ENCODE peak calls at places on chromosomes 6 and 20, in six cellular contexts. P, H, O, F, M and Z are unnamed samples.

GRCh38 chr6:31057426-31058003 is 47.2 kb downstream of the MUC22 start:
- DNase-seq in P (no peak), H (peak), O (no peak), F (peak), M (no peak), Z (peak)

GRCh38 chr20:46212876-46213275 is 94.8 kb downstream of the CD40 start:
- DNase-seq in P (no peak), H (no peak), O (no peak), F (no peak), M (no peak), Z (no peak)

GRCh38 chr6:132300323-132300949 is 100.8 kb downstream of the MOXD1 start:
- DNase-seq in P (peak), H (peak), O (peak), F (peak), M (peak), Z (peak)

GRCh38 chr20:45114465-45115385 is at the start of gene WFDC5:
- DNase-seq in P (no peak), H (no peak), O (peak), F (no peak), M (no peak), Z (no peak)

GRCh38 chr6:106444777-106445507 is 84.4 kb downstream of the CRYBG1 start:
- DNase-seq in P (peak), H (peak), O (peak), F (peak), M (peak), Z (peak)

GRCh38 chr20:49687595-49688567 is 25.8 kb downstream of the B4GALT5 start:
- DNase-seq in P (no peak), H (peak), O (no peak), F (no peak), M (no peak), Z (no peak)

GRCh38 chr6:149723771-149724417 is 6.0 kb upstream of the LATS1 start:
- DNase-seq in P (peak), H (peak), O (no peak), F (peak), M (peak), Z (peak)

GRCh38 chr20:44637042-44637441 is 14.5 kb downstream of the ADA start:
- DNase-seq in P (no peak), H (no peak), O (no peak), F (no peak), M (no peak), Z (no peak)

GRCh38 chr6:127317275-127318128 is 25.9 kb downstream of the ECHDC1 start:
- DNase-seq in P (no peak), H (no peak), O (no peak), F (no peak), M (no peak), Z (no peak)

GRCh38 chr20:17612287-17612974 is 42.6 kb downstream of the DSTN start:
- DNase-seq in P (no peak), H (no peak), O (no peak), F (peak), M (peak), Z (no peak)

GRCh38 chr20:5864873-5865582 is 85.3 kb downstream of the TRMT6 start:
- DNase-seq in P (no peak), H (no peak), O (no peak), F (peak), M (no peak), Z (peak)

GRCh38 chr6:46490425-46491200 is 636 bp downstream of the RCAN2 start:
- DNase-seq in P (no peak), H (peak), O (no peak), F (peak), M (peak), Z (no peak)

GRCh38 chr6:108622601-108623335 is 62.1 kb downstream of the FOXO3 start:
- DNase-seq in P (no peak), H (no peak), O (no peak), F (peak), M (peak), Z (no peak)

GRCh38 chr6:118719351-118720124 is 68.1 kb upstream of the CEP85L start:
- DNase-seq in P (no peak), H (no peak), O (peak), F (no peak), M (no peak), Z (no peak)

GRCh38 chr6:26394289-26394688 is 7.8 kb upstream of the BTN3A1 start:
- DNase-seq in P (peak), H (no peak), O (no peak), F (peak), M (no peak), Z (peak)

GRCh38 chr20:3753501-3754257 is 13.9 kb downstream of the ADISSP start:
- DNase-seq in P (no peak), H (no peak), O (no peak), F (peak), M (no peak), Z (no peak)

GRCh38 chr20:15890358-15890982 is 682.8 kb downstream of the KIF16B start:
- DNase-seq in P (no peak), H (no peak), O (no peak), F (no peak), M (no peak), Z (no peak)

GRCh38 chr6:170057961-170058877 is 232.7 kb downstream of the DLL1 start:
- DNase-seq in P (no peak), H (no peak), O (no peak), F (no peak), M (no peak), Z (no peak)

GRCh38 chr6:133430530-133430929 is 189.4 kb downstream of the EYA4 start:
- DNase-seq in P (no peak), H (no peak), O (no peak), F (no peak), M (no peak), Z (no peak)

GRCh38 chr6:129345890-129346289 is 364.1 kb downstream of the ARHGAP18 start:
- DNase-seq in P (no peak), H (no peak), O (no peak), F (peak), M (no peak), Z (peak)

DNA sequence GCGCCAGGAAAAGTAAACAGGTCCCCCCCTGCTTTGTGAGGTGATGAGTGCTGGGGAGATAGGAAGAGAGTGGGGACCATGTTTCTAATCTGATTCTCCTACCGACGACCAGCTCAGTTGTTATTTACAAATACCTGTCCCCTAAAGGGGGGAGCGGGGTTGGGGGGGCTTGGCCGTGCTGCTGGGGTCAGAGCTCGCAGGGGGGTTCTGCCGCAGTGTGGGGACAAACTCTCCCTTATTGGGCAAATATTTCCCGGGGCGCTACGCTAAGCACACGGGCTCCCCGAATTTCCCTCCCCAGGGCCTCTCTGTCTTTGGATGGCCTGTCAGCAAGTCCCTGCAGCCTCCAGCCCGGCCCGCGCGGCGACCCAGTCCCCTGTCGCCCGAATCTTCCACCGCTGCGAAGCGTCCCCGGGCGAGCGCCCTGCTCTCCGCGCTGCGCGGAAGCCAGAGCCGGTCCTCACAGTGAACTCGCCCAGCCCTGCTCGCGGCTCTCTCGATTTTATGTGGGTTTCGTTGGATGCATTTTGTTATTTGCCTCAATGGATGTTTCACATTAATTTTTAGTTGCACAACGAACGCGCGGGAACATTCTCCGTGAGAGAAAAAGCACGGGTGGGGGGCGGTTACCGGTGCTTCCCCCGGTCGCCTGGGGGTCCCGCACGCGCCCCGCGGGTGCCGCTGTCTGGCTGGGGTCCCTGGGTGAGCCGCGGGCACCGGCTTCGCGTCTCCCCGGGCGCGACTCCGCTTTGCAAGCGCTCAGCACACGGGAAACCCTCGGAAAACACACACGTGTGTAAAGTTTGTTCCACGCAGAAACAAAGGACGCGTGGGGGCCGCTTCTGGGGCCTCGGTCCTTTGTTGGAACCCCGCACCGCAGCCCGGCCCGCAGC is 1.5 kb upstream of the STX16 start:
- DNase-seq in P (no peak), H (peak), O (no peak), F (no peak), M (no peak), Z (no peak)
- H3K9ac ChIP-seq in P (no peak), H (no peak), O (no peak), F (peak), M (no peak), Z (no peak)

GRCh38 chr6:34697904-34698557 is 1.5 kb upstream of the ILRUN start:
- DNase-seq in P (no peak), H (no peak), O (no peak), F (no peak), M (no peak), Z (no peak)

GRCh38 chr6:34696189-34696738 is 303 bp downstream of the ILRUN start:
- DNase-seq in P (no peak), H (no peak), O (peak), F (peak), M (no peak), Z (peak)

GRCh38 chr6:34696739-34697543 is at the start of gene ILRUN:
- DNase-seq in P (peak), H (peak), O (peak), F (peak), M (peak), Z (peak)

GRCh38 chr6:34697544-34697836 is 923 bp upstream of the ILRUN start:
- DNase-seq in P (no peak), H (no peak), O (no peak), F (no peak), M (peak), Z (no peak)

GRCh38 chr6:34695729-34696188 is 808 bp downstream of the ILRUN start:
- DNase-seq in P (no peak), H (peak), O (no peak), F (no peak), M (peak), Z (no peak)
- H2AFZ ChIP-seq in P (no peak), H (peak), O (no peak), F (peak), M (peak), Z (peak)

DNA sequence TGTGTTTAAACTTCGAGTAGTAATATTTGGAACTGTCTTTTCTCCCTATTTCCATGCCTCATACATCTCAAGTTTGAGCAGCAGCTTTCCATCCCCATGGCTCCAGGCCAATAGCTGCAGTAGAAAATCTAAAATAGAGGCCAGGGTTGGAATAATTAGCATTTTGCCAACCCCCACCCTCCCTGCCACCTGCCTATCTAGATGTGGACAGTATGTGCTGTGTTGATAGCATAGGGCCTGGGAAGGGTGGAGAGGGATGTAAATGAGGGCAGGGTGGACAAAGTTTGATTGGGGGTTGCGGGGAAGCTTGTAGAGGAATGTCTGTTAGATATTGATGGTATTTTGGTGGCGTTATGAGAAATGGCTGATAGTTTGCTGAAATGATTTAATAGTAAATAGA is 5.6 kb downstream of the TOP1 start:
- DNase-seq in P (no peak), H (no peak), O (no peak), F (no peak), M (no peak), Z (no peak)
- TF ChIP-seq EZH2phosphoT487 in P (no peak), H (no peak), O (no peak), F (no peak), M (no peak), Z (no peak)

GRCh38 chr20:63178445-63178818 is 37.5 kb downstream of the YTHDF1 start:
- DNase-seq in P (no peak), H (peak), O (no peak), F (no peak), M (peak), Z (no peak)

GRCh38 chr20:63179876-63180275 is 36.1 kb downstream of the YTHDF1 start:
- DNase-seq in P (no peak), H (no peak), O (no peak), F (no peak), M (no peak), Z (no peak)

GRCh38 chr20:63180541-63181185 is 35.3 kb downstream of the YTHDF1 start:
- DNase-seq in P (no peak), H (no peak), O (no peak), F (no peak), M (peak), Z (no peak)

GRCh38 chr20:63177785-63178444 is 38.0 kb downstream of the YTHDF1 start:
- DNase-seq in P (no peak), H (peak), O (no peak), F (no peak), M (no peak), Z (no peak)

DNA sequence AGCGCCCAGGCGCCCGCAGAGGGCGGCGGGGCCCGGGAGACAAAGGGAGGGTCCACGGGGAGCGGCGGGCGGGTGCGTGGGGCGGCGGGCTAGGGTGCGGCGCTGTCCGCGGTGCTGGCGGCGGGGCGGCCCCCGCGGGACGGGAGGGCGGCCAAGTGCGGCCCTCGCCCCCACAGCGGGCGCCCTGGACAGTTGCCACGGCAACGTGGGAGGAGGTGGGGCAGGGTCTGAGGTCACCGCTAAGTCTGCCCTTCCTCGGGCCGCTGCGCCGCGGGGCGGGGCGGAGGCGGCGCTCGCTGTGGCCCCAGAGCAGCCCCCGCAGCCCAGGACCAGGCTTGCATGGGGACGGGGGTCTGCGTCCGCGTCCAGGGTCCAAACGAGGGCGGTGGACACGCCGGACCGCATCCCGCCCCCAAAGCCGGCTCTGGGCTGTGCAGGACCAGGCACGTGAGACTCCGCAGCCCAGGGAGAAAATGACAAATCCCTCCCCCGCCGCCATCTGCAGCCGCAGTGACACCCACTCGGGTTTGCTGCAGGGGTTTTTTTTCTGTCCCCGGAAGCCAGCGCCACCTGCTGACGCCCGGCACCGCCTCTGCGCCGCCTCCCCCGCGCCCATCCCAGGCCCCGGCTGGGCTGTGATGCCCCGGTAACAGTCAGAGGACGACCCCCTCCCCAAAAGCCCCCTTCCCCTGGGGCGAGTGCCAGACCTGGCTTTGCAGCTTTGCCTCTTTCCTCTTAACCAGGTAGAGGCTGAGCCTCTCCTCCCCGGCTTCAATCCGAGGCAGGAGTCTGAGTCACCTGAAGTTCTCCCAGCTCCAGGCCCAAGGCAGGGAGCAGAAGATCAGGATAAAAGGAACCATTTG is 36.8 kb downstream of the YTHDF1 start:
- DNase-seq in P (peak), H (peak), O (peak), F (peak), M (peak), Z (peak)
- H3K9ac ChIP-seq in P (no peak), H (no peak), O (no peak), F (no peak), M (no peak), Z (no peak)

GRCh38 chr6:139736507-139736906 is 362.1 kb upstream of the CITED2 start:
- DNase-seq in P (no peak), H (no peak), O (no peak), F (no peak), M (no peak), Z (no peak)
- H2AFZ ChIP-seq in P (no peak), H (peak), O (peak), F (no peak), M (no peak), Z (no peak)

GRCh38 chr6:8435845-8436168 is 462 bp upstream of the SLC35B3 start:
- DNase-seq in P (no peak), H (no peak), O (no peak), F (no peak), M (no peak), Z (peak)
- TF ChIP-seq EZH2phosphoT487 in P (no peak), H (no peak), O (no peak), F (no peak), M (no peak), Z (no peak)

GRCh38 chr6:2989332-2990178 is 10.1 kb upstream of the NQO2 start:
- DNase-seq in P (peak), H (peak), O (peak), F (peak), M (peak), Z (peak)
- H3K9ac ChIP-seq in P (peak), H (peak), O (peak), F (peak), M (peak), Z (peak)

GRCh38 chr6:99344289-99344688 is 5.2 kb downstream of the FAXC start:
- DNase-seq in P (no peak), H (no peak), O (no peak), F (peak), M (no peak), Z (peak)
- H2AFZ ChIP-seq in P (no peak), H (no peak), O (no peak), F (no peak), M (no peak), Z (no peak)

GRCh38 chr6:52077180-52077884 is 10.1 kb downstream of the PKHD1 start:
- DNase-seq in P (no peak), H (peak), O (no peak), F (no peak), M (peak), Z (no peak)
- TF ChIP-seq EZH2phosphoT487 in P (no peak), H (no peak), O (no peak), F (no peak), M (no peak), Z (no peak)